ENCODE peak calls at places on chromosomes 7 and 10, in eight cellular contexts. One of them, this sample, is unnamed.

GRCh38 chr10:10498781-10499180 is 518.9 kb upstream of the CELF2 start:
- DNase-seq in A549: no peak
- DNase-seq in pancreas: no peak
- DNase-seq in thyroid gland: no peak
- DNase-seq in body of pancreas: no peak
- DNase-seq in neural progenitor cell: no peak
- DNase-seq in ascending aorta: no peak
- DNase-seq in cardiac muscle cell: peak; percentile 85
- DNase-seq in this sample: no peak

GRCh38 chr10:71379118-71379781 is 17.5 kb upstream of the CDH23 start:
- DNase-seq in thyroid gland: peak; percentile 69
- DNase-seq in body of pancreas: no peak
- DNase-seq in pancreas: no peak
- DNase-seq in A549: no peak
- DNase-seq in cardiac muscle cell: no peak
- DNase-seq in ascending aorta: no peak
- DNase-seq in neural progenitor cell: no peak
- DNase-seq in this sample: no peak

GRCh38 chr10:102645388-102645740 is 1.1 kb downstream of the TRIM8 start:
- DNase-seq in thyroid gland: peak; percentile 77
- DNase-seq in ascending aorta: peak; percentile 73
- DNase-seq in neural progenitor cell: no peak
- DNase-seq in A549: peak; percentile 74
- DNase-seq in cardiac muscle cell: no peak
- DNase-seq in pancreas: no peak
- DNase-seq in body of pancreas: peak; percentile 93
- DNase-seq in this sample: no peak

GRCh38 chr10:6840093-6840763 is 260.2 kb upstream of the PRKCQ start:
- DNase-seq in A549: no peak
- DNase-seq in neural progenitor cell: no peak
- DNase-seq in ascending aorta: no peak
- DNase-seq in thyroid gland: no peak
- DNase-seq in cardiac muscle cell: peak; percentile 8
- DNase-seq in body of pancreas: no peak
- DNase-seq in pancreas: no peak
- DNase-seq in this sample: no peak

GRCh38 chr10:42990721-42991441 is 86.0 kb upstream of the RET start:
- DNase-seq in pancreas: peak; percentile 53
- DNase-seq in ascending aorta: no peak
- DNase-seq in A549: no peak
- DNase-seq in body of pancreas: no peak
- DNase-seq in neural progenitor cell: no peak
- DNase-seq in cardiac muscle cell: no peak
- DNase-seq in thyroid gland: no peak
- DNase-seq in this sample: no peak

GRCh38 chr10:43202224-43202656 is 64.0 kb downstream of the CSGALNACT2 start:
- DNase-seq in body of pancreas: peak; percentile 19
- DNase-seq in cardiac muscle cell: peak; percentile 33
- DNase-seq in A549: peak; percentile 36
- DNase-seq in pancreas: peak; percentile 62
- DNase-seq in thyroid gland: peak; percentile 38
- DNase-seq in ascending aorta: no peak
- DNase-seq in neural progenitor cell: peak; percentile 75
- DNase-seq in this sample: no peak

GRCh38 chr7:96422388-96422787 is 100.5 kb upstream of the SLC25A13 start:
- DNase-seq in pancreas: no peak
- DNase-seq in thyroid gland: no peak
- DNase-seq in cardiac muscle cell: no peak
- DNase-seq in neural progenitor cell: no peak
- DNase-seq in A549: no peak
- DNase-seq in ascending aorta: no peak
- DNase-seq in body of pancreas: no peak
- DNase-seq in this sample: no peak

GRCh38 chr10:131928248-131929095 is 27.7 kb downstream of the PPP2R2D start:
- DNase-seq in ascending aorta: no peak
- DNase-seq in body of pancreas: no peak
- DNase-seq in A549: no peak
- DNase-seq in cardiac muscle cell: peak; percentile 12
- DNase-seq in pancreas: peak; percentile 39
- DNase-seq in thyroid gland: no peak
- DNase-seq in neural progenitor cell: no peak
- DNase-seq in this sample: peak; percentile 19

GRCh38 chr7:5750026-5750425 is 31.4 kb downstream of the RNF216 start:
- DNase-seq in cardiac muscle cell: peak; percentile 46
- DNase-seq in neural progenitor cell: no peak
- DNase-seq in pancreas: no peak
- DNase-seq in A549: no peak
- DNase-seq in ascending aorta: no peak
- DNase-seq in thyroid gland: no peak
- DNase-seq in body of pancreas: no peak
- DNase-seq in this sample: no peak

GRCh38 chr10:69051303-69051702 is 36.6 kb upstream of the SRGN start:
- DNase-seq in cardiac muscle cell: peak; percentile 37
- DNase-seq in ascending aorta: peak; percentile 38
- DNase-seq in neural progenitor cell: no peak
- DNase-seq in thyroid gland: no peak
- DNase-seq in pancreas: no peak
- DNase-seq in body of pancreas: no peak
- DNase-seq in A549: no peak
- DNase-seq in this sample: no peak

DNA sequence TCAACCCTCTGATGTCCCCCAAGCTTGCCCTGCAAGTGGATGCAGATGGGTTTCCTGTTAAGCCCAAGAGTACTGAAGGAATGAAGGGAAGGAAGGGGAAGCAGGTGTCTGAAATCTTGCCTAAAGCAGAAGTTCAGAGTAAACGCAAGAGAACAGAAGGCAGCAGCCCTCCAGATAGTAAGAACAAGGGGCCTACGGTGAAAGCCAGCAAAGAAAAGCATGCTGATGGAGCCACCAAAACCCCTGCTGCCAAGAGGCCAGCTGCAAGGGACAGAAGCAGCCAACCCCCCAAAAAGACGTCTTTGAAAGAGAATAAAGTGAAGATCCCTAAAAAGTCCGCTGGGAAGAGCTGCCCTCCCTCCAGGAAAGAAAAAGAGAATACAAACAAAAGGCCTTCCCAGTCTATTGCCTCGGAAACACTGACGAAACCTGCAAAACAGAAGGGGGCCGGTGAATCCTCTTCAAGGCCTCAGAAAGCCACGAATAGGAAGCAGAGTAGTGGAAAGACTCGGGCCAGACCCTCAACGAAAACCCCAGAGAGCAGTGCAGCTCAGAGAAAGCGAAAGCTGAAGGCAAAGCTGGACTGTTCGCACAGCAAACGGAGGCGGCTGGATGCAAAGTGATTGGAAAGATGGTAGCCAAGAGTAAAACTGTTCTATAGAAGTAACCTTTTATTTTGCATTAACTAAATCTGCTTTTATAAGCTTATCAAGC is 152.6 kb downstream of the LCOR start:
- DNase-seq in cardiac muscle cell: no peak
- DNase-seq in body of pancreas: no peak
- DNase-seq in neural progenitor cell: peak; percentile 83
- DNase-seq in A549: no peak
- DNase-seq in ascending aorta: no peak
- DNase-seq in pancreas: no peak
- DNase-seq in thyroid gland: no peak
- DNase-seq in this sample: no peak
- H3K4me3 ChIP-seq in cardiac muscle cell: no peak overlapping the region
- H3K4me3 ChIP-seq in body of pancreas: no peak overlapping the region
- H3K4me3 ChIP-seq in neural progenitor cell: peak overlapping the region; percentile 32
- H3K4me3 ChIP-seq in A549: no peak overlapping the region
- H3K4me3 ChIP-seq in ascending aorta: no peak overlapping the region
- H3K4me3 ChIP-seq in pancreas: no peak overlapping the region
- H3K4me3 ChIP-seq in thyroid gland: no peak overlapping the region
- H3K4me3 ChIP-seq in this sample: no peak overlapping the region

GRCh38 chr7:155300641-155301452 is 3.2 kb downstream of the INSIG1 start:
- DNase-seq in A549: no peak
- DNase-seq in body of pancreas: no peak
- DNase-seq in thyroid gland: no peak
- DNase-seq in ascending aorta: no peak
- DNase-seq in cardiac muscle cell: no peak
- DNase-seq in neural progenitor cell: no peak
- DNase-seq in pancreas: no peak
- DNase-seq in this sample: no peak
- H3K4me3 ChIP-seq in A549: no peak overlapping the region
- H3K4me3 ChIP-seq in body of pancreas: no peak overlapping the region
- H3K4me3 ChIP-seq in thyroid gland: no peak overlapping the region
- H3K4me3 ChIP-seq in ascending aorta: no peak overlapping the region
- H3K4me3 ChIP-seq in cardiac muscle cell: no peak overlapping the region
- H3K4me3 ChIP-seq in neural progenitor cell: peak overlapping the region; percentile 90
- H3K4me3 ChIP-seq in pancreas: peak overlapping the region; percentile 95
- H3K4me3 ChIP-seq in this sample: peak overlapping the region; percentile 76

GRCh38 chr10:8052344-8052969 is 2.0 kb upstream of the GATA3 start:
- DNase-seq in thyroid gland: no peak
- DNase-seq in cardiac muscle cell: no peak
- DNase-seq in body of pancreas: no peak
- DNase-seq in ascending aorta: no peak
- DNase-seq in neural progenitor cell: peak; percentile 50
- DNase-seq in A549: no peak
- DNase-seq in pancreas: no peak
- DNase-seq in this sample: no peak

GRCh38 chr10:8054498-8055407 is at the start of gene GATA3:
- DNase-seq in body of pancreas: no peak
- DNase-seq in cardiac muscle cell: peak; percentile 84
- DNase-seq in neural progenitor cell: peak; percentile 84
- DNase-seq in thyroid gland: peak; percentile 89
- DNase-seq in pancreas: no peak
- DNase-seq in A549: peak; percentile 86
- DNase-seq in ascending aorta: no peak
- DNase-seq in this sample: no peak

GRCh38 chr10:8054243-8054497 is 318 bp upstream of the GATA3 start:
- DNase-seq in thyroid gland: no peak
- DNase-seq in body of pancreas: no peak
- DNase-seq in pancreas: no peak
- DNase-seq in cardiac muscle cell: peak; percentile 67
- DNase-seq in A549: peak; percentile 64
- DNase-seq in neural progenitor cell: no peak
- DNase-seq in ascending aorta: no peak
- DNase-seq in this sample: no peak

GRCh38 chr10:8052970-8053445 is 1.5 kb upstream of the GATA3 start:
- DNase-seq in cardiac muscle cell: no peak
- DNase-seq in A549: no peak
- DNase-seq in body of pancreas: no peak
- DNase-seq in thyroid gland: no peak
- DNase-seq in ascending aorta: no peak
- DNase-seq in pancreas: no peak
- DNase-seq in neural progenitor cell: no peak
- DNase-seq in this sample: no peak

GRCh38 chr10:8053446-8054242 is 844 bp upstream of the GATA3 start:
- DNase-seq in neural progenitor cell: peak; percentile 96
- DNase-seq in pancreas: peak; percentile 86
- DNase-seq in thyroid gland: peak; percentile 93
- DNase-seq in cardiac muscle cell: peak; percentile 92
- DNase-seq in A549: peak; percentile 90
- DNase-seq in ascending aorta: no peak
- DNase-seq in body of pancreas: peak; percentile 54
- DNase-seq in this sample: no peak
- H3K4me3 ChIP-seq in neural progenitor cell: peak overlapping the region; percentile 48
- H3K4me3 ChIP-seq in pancreas: peak overlapping the region; percentile 39
- H3K4me3 ChIP-seq in thyroid gland: peak overlapping the region; percentile 59
- H3K4me3 ChIP-seq in cardiac muscle cell: peak overlapping the region; percentile 59
- H3K4me3 ChIP-seq in A549: peak overlapping the region; percentile 75
- H3K4me3 ChIP-seq in ascending aorta: peak overlapping the region; percentile 62
- H3K4me3 ChIP-seq in body of pancreas: no peak overlapping the region
- H3K4me3 ChIP-seq in this sample: no peak overlapping the region

DNA sequence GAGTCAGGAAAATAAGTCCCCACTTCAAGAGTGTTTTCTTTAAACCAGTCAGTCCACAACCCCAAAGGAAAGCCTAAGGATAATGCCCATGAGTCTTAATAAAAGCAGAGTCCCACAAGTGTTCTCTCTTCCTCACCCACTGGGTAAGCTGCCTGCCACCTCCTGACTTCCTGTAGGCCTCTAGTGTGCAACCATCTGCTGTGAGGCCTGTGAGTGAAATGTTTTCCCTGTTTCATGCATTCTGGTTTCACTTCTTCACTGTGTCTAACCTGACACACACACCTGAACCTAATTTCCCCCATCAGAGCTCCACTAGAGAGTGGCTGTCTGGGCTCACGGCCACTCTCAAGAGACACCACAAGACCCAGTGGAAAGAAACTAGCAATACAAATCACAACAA is 38.9 kb upstream of the GDF10 start:
- DNase-seq in thyroid gland: no peak
- DNase-seq in body of pancreas: no peak
- DNase-seq in pancreas: no peak
- DNase-seq in ascending aorta: no peak
- DNase-seq in cardiac muscle cell: no peak
- DNase-seq in A549: no peak
- DNase-seq in neural progenitor cell: no peak
- DNase-seq in this sample: peak; percentile 59
- H3K4me3 ChIP-seq in thyroid gland: no peak overlapping the region
- H3K4me3 ChIP-seq in body of pancreas: no peak overlapping the region
- H3K4me3 ChIP-seq in pancreas: no peak overlapping the region
- H3K4me3 ChIP-seq in ascending aorta: no peak overlapping the region
- H3K4me3 ChIP-seq in cardiac muscle cell: no peak overlapping the region
- H3K4me3 ChIP-seq in A549: no peak overlapping the region
- H3K4me3 ChIP-seq in neural progenitor cell: no peak overlapping the region
- H3K4me3 ChIP-seq in this sample: no peak overlapping the region

GRCh38 chr7:24073651-24074420 is 210.2 kb upstream of the NPY start:
- DNase-seq in pancreas: no peak
- DNase-seq in neural progenitor cell: no peak
- DNase-seq in body of pancreas: no peak
- DNase-seq in cardiac muscle cell: no peak
- DNase-seq in ascending aorta: no peak
- DNase-seq in thyroid gland: no peak
- DNase-seq in A549: no peak
- DNase-seq in this sample: no peak

GRCh38 chr7:24069751-24070150 is 214.2 kb upstream of the NPY start:
- DNase-seq in body of pancreas: no peak
- DNase-seq in A549: no peak
- DNase-seq in pancreas: no peak
- DNase-seq in ascending aorta: no peak
- DNase-seq in neural progenitor cell: no peak
- DNase-seq in thyroid gland: no peak
- DNase-seq in cardiac muscle cell: no peak
- DNase-seq in this sample: no peak

DNA sequence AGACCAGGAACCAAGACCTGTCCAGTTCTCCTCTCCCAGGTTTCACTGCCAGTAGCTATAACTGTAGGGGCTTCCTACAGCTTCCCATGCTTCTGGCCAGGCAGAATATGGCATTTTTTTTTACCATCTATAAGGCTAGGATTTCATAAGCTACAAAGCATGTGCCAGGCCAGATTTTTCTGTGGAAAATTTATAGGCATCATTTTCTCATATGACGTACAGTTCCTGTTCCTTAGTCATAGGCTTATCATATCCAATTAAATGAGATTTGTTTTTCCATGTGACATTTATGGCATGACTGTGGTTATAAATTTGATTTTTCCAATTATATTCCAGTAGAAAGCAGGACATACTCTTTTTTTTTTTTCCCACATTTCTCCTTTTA is 208.6 kb upstream of the NPY start:
- DNase-seq in A549: no peak
- DNase-seq in cardiac muscle cell: no peak
- DNase-seq in neural progenitor cell: no peak
- DNase-seq in ascending aorta: no peak
- DNase-seq in body of pancreas: no peak
- DNase-seq in pancreas: no peak
- DNase-seq in thyroid gland: no peak
- DNase-seq in this sample: no peak
- H3K4me3 ChIP-seq in A549: no peak overlapping the region
- H3K4me3 ChIP-seq in cardiac muscle cell: no peak overlapping the region
- H3K4me3 ChIP-seq in neural progenitor cell: no peak overlapping the region
- H3K4me3 ChIP-seq in ascending aorta: no peak overlapping the region
- H3K4me3 ChIP-seq in body of pancreas: no peak overlapping the region
- H3K4me3 ChIP-seq in pancreas: no peak overlapping the region
- H3K4me3 ChIP-seq in thyroid gland: no peak overlapping the region
- H3K4me3 ChIP-seq in this sample: no peak overlapping the region

GRCh38 chr7:8436965-8437364 is 3.6 kb downstream of the NXPH1 start:
- DNase-seq in pancreas: peak; percentile 88
- DNase-seq in thyroid gland: peak; percentile 39
- DNase-seq in ascending aorta: no peak
- DNase-seq in cardiac muscle cell: peak; percentile 14
- DNase-seq in neural progenitor cell: peak; percentile 82
- DNase-seq in A549: peak; percentile 42
- DNase-seq in body of pancreas: peak; percentile 58
- DNase-seq in this sample: peak; percentile 8
- H3K4me3 ChIP-seq in pancreas: no peak overlapping the region
- H3K4me3 ChIP-seq in thyroid gland: no peak overlapping the region
- H3K4me3 ChIP-seq in ascending aorta: no peak overlapping the region
- H3K4me3 ChIP-seq in cardiac muscle cell: no peak overlapping the region
- H3K4me3 ChIP-seq in neural progenitor cell: no peak overlapping the region
- H3K4me3 ChIP-seq in A549: no peak overlapping the region
- H3K4me3 ChIP-seq in body of pancreas: no peak overlapping the region
- H3K4me3 ChIP-seq in this sample: no peak overlapping the region

This sample was measured in GM12864.